ENCODE peak calls at places on chromosome 13, in seven cellular contexts. D is cardiac muscle cell; R is fibroblast of lung; A is breast epithelium; I is pancreas; W is lung; G is CD4-positive, alpha-beta memory T cell. N is an unnamed sample. For H3K9me3, the result is how much of the 10 kb centered on the place peaks cover.

GRCh38 chr13:80274643-80275042 is 66.3 kb downstream of the SPRY2 start:
- DNase-seq in A (no peak), W (no peak), R (no peak), I (no peak), G (no peak), D (no peak), N (no peak)

GRCh38 chr13:75760182-75760981 is 124.3 kb downstream of the LMO7 start:
- DNase-seq in G (peak), I (no peak), D (peak), A (no peak), W (peak), R (peak), N (no peak)

GRCh38 chr13:108227651-108228272 is 9.6 kb downstream of the ABHD13 start:
- DNase-seq in I (no peak), R (peak), G (peak), W (no peak), D (peak), A (no peak), N (peak)

GRCh38 chr13:101514695-101515275 is 62.3 kb downstream of the ITGBL1 start:
- DNase-seq in G (peak), D (peak), W (no peak), A (no peak), I (no peak), R (peak), N (peak)

GRCh38 chr13:37427843-37428494 is 170.6 kb downstream of the POSTN start:
- DNase-seq in I (no peak), R (no peak), W (no peak), D (peak), G (no peak), A (no peak), N (peak)

GRCh38 chr13:94703721-94704314 is 8.5 kb downstream of the SOX21 start:
- DNase-seq in R (no peak), G (no peak), D (no peak), W (no peak), A (no peak), I (no peak), N (no peak)

GRCh38 chr13:112754281-112755025 is 64.6 kb downstream of the ATP11A start:
- DNase-seq in G (no peak), I (no peak), D (no peak), W (no peak), A (no peak), R (no peak), N (no peak)

GRCh38 chr13:113123226-113124150 is 889 bp downstream of the F10 start:
- DNase-seq in I (no peak), W (no peak), R (no peak), G (no peak), D (no peak), A (peak), N (no peak)

GRCh38 chr13:51623473-51623872 is 39.2 kb downstream of the WDFY2 start:
- DNase-seq in I (no peak), R (peak), W (no peak), G (no peak), D (no peak), A (no peak), N (no peak)

GRCh38 chr13:112722433-112723250 is 32.8 kb downstream of the ATP11A start:
- DNase-seq in G (no peak), A (no peak), W (peak), D (peak), I (no peak), R (peak), N (no peak)

GRCh38 chr13:20303636-20304035 is 71.5 kb upstream of the GJB6 start:
- DNase-seq in D (no peak), W (no peak), A (no peak), I (no peak), R (peak), G (no peak), N (no peak)

GRCh38 chr13:36815069-36815468 is 4.0 kb upstream of the RFXAP start:
- DNase-seq in A (no peak), G (no peak), D (no peak), I (no peak), W (no peak), R (no peak), N (peak)

GRCh38 chr13:49777746-49778614 is 14.5 kb downstream of the KPNA3 start:
- DNase-seq in I (no peak), R (no peak), W (no peak), D (no peak), A (no peak), G (no peak), N (no peak)

GRCh38 chr13:47661076-47661475 is 340.0 kb downstream of the SUCLA2 start:
- DNase-seq in R (peak), W (no peak), I (no peak), G (no peak), A (no peak), D (no peak), N (no peak)

GRCh38 chr13:42101821-42102580 is 53.6 kb downstream of the DGKH start:
- DNase-seq in R (peak), W (no peak), D (no peak), I (no peak), G (no peak), A (no peak), N (no peak)

GRCh38 chr13:50161052-50161451 is 145.8 kb downstream of the KCNRG start:
- DNase-seq in D (no peak), I (no peak), A (no peak), G (no peak), R (peak), W (no peak), N (no peak)

GRCh38 chr13:40333238-40333637 is 333.2 kb downstream of the FOXO1 start:
- DNase-seq in I (no peak), A (no peak), W (no peak), G (no peak), R (peak), D (no peak), N (no peak)

GRCh38 chr13:51370811-51371210 is 31.3 kb downstream of the SERPINE3 start:
- DNase-seq in W (no peak), G (no peak), I (no peak), R (no peak), A (no peak), D (no peak), N (no peak)

DNA sequence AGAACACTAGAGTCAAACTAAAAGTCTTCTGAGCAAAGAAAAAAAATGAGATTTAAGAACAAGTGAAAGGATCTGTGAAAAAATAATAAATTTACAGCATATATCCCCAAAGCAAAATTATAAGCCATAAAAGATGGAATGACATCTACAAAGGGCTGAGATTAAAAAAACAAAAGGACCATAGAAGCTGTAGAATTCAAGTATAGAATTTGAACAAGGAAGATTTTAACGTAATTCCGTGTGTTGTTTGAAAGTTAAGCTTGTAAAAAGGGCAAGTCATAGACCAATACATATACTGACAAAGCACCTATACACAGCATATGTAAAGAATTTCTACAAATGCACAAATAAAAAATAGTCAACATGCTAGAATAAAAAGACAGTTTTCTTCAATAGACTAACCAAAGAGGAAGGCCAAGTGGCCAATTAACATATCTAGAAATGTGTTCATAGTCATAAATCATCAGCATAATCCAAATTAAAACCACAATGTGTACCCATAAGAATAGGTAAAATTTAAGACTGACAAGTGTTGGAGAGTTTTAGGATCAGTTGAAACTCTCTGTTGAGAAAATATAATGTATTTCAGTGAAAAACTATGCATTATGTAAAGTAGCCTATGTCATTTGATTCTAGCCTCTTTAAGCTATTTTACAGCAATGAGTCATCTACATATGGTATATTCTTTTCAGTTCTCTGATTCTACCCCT is 674.9 kb downstream of the OLFM4 start:
- DNase-seq in I (no peak), D (no peak), A (no peak), W (no peak), R (no peak), G (no peak), N (no peak)
- H3K9me3 ChIP-seq in I (under half), D (under half), A (under half), W (under half), R (under half), G (under half), N (under half)

GRCh38 chr13:55001881-55002280 is 1973.3 kb downstream of the OLFM4 start:
- DNase-seq in G (no peak), A (no peak), W (no peak), D (no peak), I (no peak), R (no peak), N (no peak)

GRCh38 chr13:55000844-55001243 is 1972.2 kb downstream of the OLFM4 start:
- DNase-seq in W (no peak), I (no peak), A (no peak), D (no peak), G (no peak), R (no peak), N (no peak)

DNA sequence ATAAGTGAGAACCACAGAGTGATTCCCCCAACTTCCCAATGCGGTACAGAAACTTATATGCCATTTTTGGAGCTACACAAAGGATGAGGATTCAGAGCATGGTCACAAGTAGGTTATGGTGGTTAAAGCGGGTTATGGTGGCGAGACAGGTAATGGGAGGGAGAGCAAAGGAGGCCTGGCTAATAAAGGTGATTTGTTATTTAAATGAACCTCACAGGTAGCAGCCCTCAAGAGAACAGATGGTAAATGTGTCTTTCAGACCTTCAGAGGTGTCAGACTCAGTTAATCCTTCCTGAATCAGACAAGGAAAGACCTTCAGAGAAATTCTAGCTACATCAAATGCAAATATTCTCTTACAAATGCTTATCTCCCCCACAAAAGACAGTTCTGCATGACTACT is 1971.4 kb downstream of the OLFM4 start:
- DNase-seq in D (no peak), R (no peak), W (no peak), I (no peak), A (no peak), G (no peak), N (no peak)
- H3K9me3 ChIP-seq in D (under half), R (under half), W (under half), I (under half), A (under half), G (under half), N (under half)

DNA sequence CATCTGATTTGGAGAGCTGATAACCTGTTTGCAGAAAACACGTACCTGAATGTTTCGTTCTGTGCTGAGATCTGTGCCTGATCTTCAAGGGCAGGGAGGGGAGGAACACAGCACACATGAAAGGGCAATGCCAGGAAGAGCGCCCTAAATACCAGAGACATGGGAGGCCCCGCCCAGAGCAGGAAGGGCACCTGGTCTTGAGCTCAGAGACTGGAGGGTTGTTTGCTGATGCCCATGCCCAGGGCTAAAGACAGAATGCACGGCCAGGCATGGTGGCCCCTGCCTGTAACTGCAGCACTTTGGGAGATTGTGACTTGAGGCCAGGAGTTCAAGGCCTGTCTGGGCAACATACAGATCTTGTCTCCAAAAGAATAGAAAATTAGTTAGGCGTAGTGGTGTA is 183.2 kb downstream of the TUBA3C start:
- DNase-seq in I (no peak), W (no peak), G (peak), R (no peak), A (no peak), D (no peak), N (no peak)
- H3K9me3 ChIP-seq in I (under half), W (under half), G (under half), R (under half), A (under half), D (under half), N (under half)

GRCh38 chr13:103009061-103009840 is 57.0 kb downstream of the SLC10A2 start:
- DNase-seq in G (no peak), I (no peak), D (no peak), R (no peak), W (no peak), A (no peak), N (no peak)
- H3K9me3 ChIP-seq in G (under half), I (under half), D (under half), R (under half), W (under half), A (under half), N (under half)

GRCh38 chr13:73943137-73943964 is 190.9 kb downstream of the KLF12 start:
- DNase-seq in D (no peak), R (no peak), I (no peak), G (peak), A (no peak), W (no peak), N (no peak)
- H3K9me3 ChIP-seq in D (under half), R (under half), I (under half), G (under half), A (under half), W (under half), N (under half)

GRCh38 chr13:24168980-24169379 is 8.5 kb downstream of the SPATA13 start:
- DNase-seq in A (no peak), W (no peak), I (no peak), R (peak), G (no peak), D (no peak), N (no peak)

GRCh38 chr13:24172071-24172470 is 11.6 kb downstream of the SPATA13 start:
- DNase-seq in I (no peak), W (no peak), G (no peak), R (no peak), D (no peak), A (no peak), N (no peak)

GRCh38 chr13:24167666-24168391 is 7.3 kb downstream of the SPATA13 start:
- DNase-seq in I (no peak), R (no peak), W (no peak), G (no peak), D (no peak), A (no peak), N (no peak)

GRCh38 chr13:24165746-24166145 is 5.2 kb downstream of the SPATA13 start:
- DNase-seq in W (no peak), D (no peak), A (no peak), G (no peak), I (no peak), R (peak), N (no peak)

DNA sequence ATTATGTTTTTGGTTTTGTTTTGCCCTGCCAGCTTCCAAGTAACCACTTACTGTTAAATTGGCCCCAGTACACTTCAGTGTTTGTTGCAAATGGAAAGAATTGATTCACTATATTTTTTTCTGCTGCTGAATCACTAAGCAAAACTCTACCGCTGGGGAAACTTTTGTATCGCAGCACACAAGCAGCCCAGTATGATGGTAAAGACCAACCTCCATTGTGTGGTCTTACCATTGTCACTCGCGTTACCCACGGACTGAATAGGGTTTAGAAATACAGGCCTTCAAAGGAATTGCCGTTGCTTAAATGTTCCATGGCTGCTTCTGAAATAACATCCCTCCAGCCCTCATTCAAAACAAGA is 7.9 kb downstream of the SPATA13 start:
- DNase-seq in I (no peak), R (peak), W (no peak), D (no peak), A (no peak), G (no peak), N (no peak)
- H3K9me3 ChIP-seq in I (under half), R (under half), W (under half), D (under half), A (under half), G (under half), N (under half)

DNA sequence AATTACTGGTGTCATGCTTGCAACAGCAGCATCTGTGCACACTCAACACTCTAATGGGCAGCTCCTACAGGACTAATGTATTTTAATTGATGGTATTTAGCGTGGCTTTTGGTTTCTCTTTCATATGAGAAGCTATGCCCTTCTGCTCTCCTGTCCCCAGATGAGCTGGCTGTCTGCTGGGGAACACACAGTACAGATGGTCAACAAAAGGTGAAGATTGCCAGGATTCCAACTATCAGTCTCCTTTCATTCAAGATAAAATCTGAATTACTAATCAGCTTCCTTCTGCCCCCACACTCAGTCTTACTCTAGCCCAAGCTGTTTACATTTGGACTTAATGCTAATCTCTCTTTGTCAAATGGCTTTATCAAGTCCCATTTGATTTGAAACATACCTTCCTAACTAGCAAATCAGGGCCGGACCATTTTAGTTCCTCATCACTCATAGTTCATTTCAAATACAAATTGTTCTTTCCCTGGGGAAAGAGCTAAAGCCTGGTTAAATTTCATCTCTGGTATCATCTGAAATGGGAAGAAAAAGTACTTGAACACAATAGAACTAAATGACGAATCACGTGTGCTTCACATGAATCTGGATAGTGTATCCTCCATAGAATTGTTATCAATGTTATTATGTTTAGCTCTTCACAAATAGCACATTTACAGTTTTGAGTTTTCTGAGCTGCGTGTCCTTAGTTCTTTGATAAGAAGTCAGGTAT is 988.0 kb downstream of the PCDH17 start:
- DNase-seq in W (no peak), G (no peak), D (no peak), R (peak), A (no peak), I (no peak), N (no peak)
- H3K9me3 ChIP-seq in W (under half), G (under half), D (under half), R (under half), A (under half), I (under half), N (under half)